ENCODE peak calls at places on chromosomes 11 and 22, in four cellular contexts. B is CD8-positive, alpha-beta T cell; R is body of pancreas; L is neuronal stem cell. Y is an unnamed sample. For H3K9me3, the result is how much of the 10 kb centered on the place peaks cover.

GRCh38 chr11:121810291-121810690 is 305.7 kb downstream of the BLID start:
- DNase-seq in B (no peak), R (no peak), L (no peak), Y (no peak)

GRCh38 chr22:35915477-35916013 is 113.1 kb downstream of the RBFOX2 start:
- DNase-seq in B (no peak), R (no peak), L (no peak), Y (no peak)

GRCh38 chr11:37657645-37658044 is 1059.6 kb upstream of the RAG2 start:
- DNase-seq in B (no peak), R (no peak), L (no peak), Y (no peak)

GRCh38 chr11:27291302-27291889 is 71.6 kb downstream of the CCDC34 start:
- DNase-seq in B (no peak), R (no peak), L (no peak), Y (no peak)

GRCh38 chr22:31605851-31606585 is 56.0 kb downstream of the PISD start:
- DNase-seq in B (no peak), R (no peak), L (no peak), Y (no peak)

GRCh38 chr11:12864316-12865156 is 144.6 kb upstream of the RASSF10 start:
- DNase-seq in B (no peak), R (no peak), L (peak), Y (no peak)

GRCh38 chr22:24095816-24096215 is 84.7 kb downstream of the CABIN1 start:
- DNase-seq in B (no peak), R (no peak), L (no peak), Y (no peak)

GRCh38 chr11:111944139-111944538 is 7.0 kb downstream of the DIXDC1 start:
- DNase-seq in B (no peak), R (no peak), L (no peak), Y (no peak)

GRCh38 chr11:20363500-20364411 is at the start of gene HTATIP2:
- DNase-seq in B (peak), R (peak), L (no peak), Y (peak)

GRCh38 chr11:8928981-8929615 is 3.6 kb downstream of the C11orf16 start:
- DNase-seq in B (no peak), R (no peak), L (no peak), Y (no peak)

GRCh38 chr11:28110839-28111235 is 2.6 kb downstream of the METTL15 start:
- DNase-seq in B (no peak), R (no peak), L (no peak), Y (no peak)

GRCh38 chr11:73274722-73275380 is 2.7 kb downstream of the P2RY6 start:
- DNase-seq in B (no peak), R (no peak), L (no peak), Y (no peak)

GRCh38 chr22:43821606-43822425 is 9.7 kb upstream of the EFCAB6 start:
- DNase-seq in B (no peak), R (no peak), L (no peak), Y (no peak)

GRCh38 chr11:17197431-17197898 is 10.3 kb downstream of the PIK3C2A start:
- DNase-seq in B (no peak), R (no peak), L (no peak), Y (no peak)

DNA sequence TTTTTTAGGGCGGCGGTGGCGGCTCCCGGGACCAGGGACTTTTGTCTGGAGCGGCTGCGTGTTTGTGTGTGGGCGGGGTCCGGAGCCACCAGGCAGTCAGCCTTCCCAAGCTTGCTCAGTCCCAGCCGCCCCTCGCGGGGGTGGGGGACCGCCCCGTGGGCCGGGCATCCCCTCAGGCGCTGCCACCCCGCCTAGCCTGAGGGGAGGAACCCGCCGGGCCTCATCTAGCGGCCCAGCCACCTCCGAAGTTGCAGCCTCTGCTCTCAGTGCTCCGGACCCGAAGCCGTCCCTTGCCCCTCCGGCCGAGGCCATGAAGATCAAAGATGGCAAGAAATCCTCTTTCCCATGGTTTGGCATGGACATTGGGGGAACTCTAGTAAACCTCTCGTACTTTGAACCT is 235.2 kb downstream of the OR4C45 start:
- DNase-seq in B (no peak), R (no peak), L (no peak), Y (no peak)
- H3K9me3 ChIP-seq in B (under half), R (under half), L (under half), Y (under half)

DNA sequence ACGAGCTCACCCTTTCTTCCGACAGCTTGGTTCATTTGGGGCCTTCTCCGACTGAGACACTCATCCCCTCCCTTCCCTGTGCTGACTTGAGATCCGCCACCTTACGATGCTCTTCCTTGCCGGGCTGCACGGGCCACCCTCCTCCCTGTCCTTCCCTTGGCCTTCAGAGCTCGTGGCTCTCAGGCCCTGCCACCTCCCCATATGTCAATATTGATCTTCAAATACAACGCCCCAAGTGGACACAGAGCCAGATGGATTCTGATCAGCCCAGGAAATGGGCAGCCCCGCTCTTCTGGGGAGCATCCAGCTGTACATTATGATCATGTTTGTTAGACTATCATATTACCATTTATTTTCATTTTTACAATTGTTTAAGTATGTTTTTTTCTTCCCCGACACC is 812.8 kb downstream of the TBC1D22A start:
- DNase-seq in B (no peak), R (no peak), L (no peak), Y (no peak)
- H3K9me3 ChIP-seq in B (under half), R (under half), L (under half), Y (under half)

DNA sequence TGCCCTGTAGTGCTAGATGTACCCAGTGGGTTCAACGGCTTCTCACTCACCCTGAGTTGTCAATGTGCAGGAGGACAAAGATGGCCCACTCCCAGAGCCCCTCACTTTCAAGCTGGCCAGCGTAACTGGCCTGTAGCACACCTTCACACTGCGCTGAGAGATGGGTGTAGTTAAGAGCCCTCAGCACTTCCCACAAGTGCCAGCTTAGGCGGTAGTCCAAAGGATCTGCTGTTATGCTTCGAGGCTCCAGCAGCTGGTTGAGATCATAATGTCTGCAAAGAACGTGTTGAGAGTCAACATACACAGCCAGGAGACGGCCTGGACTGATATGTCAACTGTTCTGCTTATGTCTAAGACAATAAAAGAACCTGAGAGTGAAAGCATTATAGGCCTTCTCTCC is 14.7 kb upstream of the CHRNA10 start:
- DNase-seq in B (no peak), R (no peak), L (no peak), Y (no peak)
- H3K9me3 ChIP-seq in B (under half), R (under half), L (under half), Y (under half)

DNA sequence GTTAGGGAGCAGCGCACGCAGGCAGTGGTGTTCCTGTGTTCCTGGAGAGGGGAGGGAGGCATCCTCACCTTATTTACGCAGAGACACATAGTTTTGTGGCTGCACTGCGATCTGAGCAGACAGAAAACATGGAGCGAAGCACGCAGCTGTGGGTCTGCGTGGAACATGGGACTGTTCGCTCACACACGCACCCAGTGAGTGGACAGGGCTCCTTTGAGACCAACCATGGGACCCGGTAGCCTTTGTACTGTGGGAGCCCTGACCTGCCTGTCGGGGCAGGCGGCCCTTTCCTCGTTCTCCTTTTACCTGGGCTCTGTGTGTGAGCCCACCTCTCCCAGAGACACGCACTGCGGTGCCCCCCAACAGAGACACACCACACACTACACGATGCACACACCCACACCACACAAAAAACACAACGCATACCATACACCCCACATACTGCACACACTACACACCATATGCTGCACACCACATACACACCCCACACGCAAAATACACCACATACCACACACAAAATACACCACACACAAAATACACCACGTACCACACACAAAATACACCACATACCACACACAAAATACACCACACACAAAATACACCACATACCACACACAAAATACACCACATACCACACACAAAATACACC is 1245.7 kb downstream of the BRD1 start:
- DNase-seq in B (no peak), R (no peak), L (no peak), Y (no peak)
- H3K9me3 ChIP-seq in B (under half), R (under half), L (under half), Y (under half)

Y was measured in T-helper 17 cell.